ENCODE peak calls at places on chromosomes 3 and 15, in five cellular contexts. One of them, this sample, is unnamed.
A peak's percentile ranks its signal among the peaks of the same experiment; 100 is the strongest.

GRCh38 chr15:101044625-101045235 is 125.6 kb downstream of the LRRK1 start:
- DNase-seq in heart left ventricle: no peak
- DNase-seq in SK-MEL-5: no peak
- DNase-seq in NCI-H774: no peak
- DNase-seq in activated CD4-positive, CD25-positive, alpha-beta regulatory T cell treated with anti-CD3 and anti-CD28 coated beads, Interleukin-2, amount 50 U/mL, for 72 hours: no peak
- DNase-seq in this sample: no peak

GRCh38 chr3:143441772-143442171 is 322.2 kb downstream of the CHST2 start:
- DNase-seq in SK-MEL-5: no peak
- DNase-seq in NCI-H774: no peak
- DNase-seq in activated CD4-positive, CD25-positive, alpha-beta regulatory T cell treated with anti-CD3 and anti-CD28 coated beads, Interleukin-2, amount 50 U/mL, for 72 hours: no peak
- DNase-seq in heart left ventricle: no peak
- DNase-seq in this sample: no peak

GRCh38 chr15:70032509-70032908 is 65.2 kb downstream of the TLE3 start:
- DNase-seq in NCI-H774: no peak
- DNase-seq in heart left ventricle: no peak
- DNase-seq in activated CD4-positive, CD25-positive, alpha-beta regulatory T cell treated with anti-CD3 and anti-CD28 coated beads, Interleukin-2, amount 50 U/mL, for 72 hours: no peak
- DNase-seq in SK-MEL-5: no peak
- DNase-seq in this sample: no peak

GRCh38 chr3:169846458-169847193 is 23.1 kb downstream of the LRRC31 start:
- DNase-seq in SK-MEL-5: no peak
- DNase-seq in activated CD4-positive, CD25-positive, alpha-beta regulatory T cell treated with anti-CD3 and anti-CD28 coated beads, Interleukin-2, amount 50 U/mL, for 72 hours: no peak
- DNase-seq in NCI-H774: no peak
- DNase-seq in heart left ventricle: no peak
- DNase-seq in this sample: no peak

GRCh38 chr3:94440767-94441493 is 378.1 kb downstream of the NSUN3 start:
- DNase-seq in heart left ventricle: no peak
- DNase-seq in activated CD4-positive, CD25-positive, alpha-beta regulatory T cell treated with anti-CD3 and anti-CD28 coated beads, Interleukin-2, amount 50 U/mL, for 72 hours: no peak
- DNase-seq in SK-MEL-5: no peak
- DNase-seq in NCI-H774: no peak
- DNase-seq in this sample: no peak

GRCh38 chr3:21331321-21331720 is 419.7 kb downstream of the ZNF385D start:
- DNase-seq in heart left ventricle: no peak
- DNase-seq in NCI-H774: no peak
- DNase-seq in SK-MEL-5: no peak
- DNase-seq in activated CD4-positive, CD25-positive, alpha-beta regulatory T cell treated with anti-CD3 and anti-CD28 coated beads, Interleukin-2, amount 50 U/mL, for 72 hours: no peak
- DNase-seq in this sample: no peak

GRCh38 chr3:10768995-10769394 is 47.0 kb upstream of the SLC6A11 start:
- DNase-seq in SK-MEL-5: no peak
- DNase-seq in activated CD4-positive, CD25-positive, alpha-beta regulatory T cell treated with anti-CD3 and anti-CD28 coated beads, Interleukin-2, amount 50 U/mL, for 72 hours: no peak
- DNase-seq in NCI-H774: no peak
- DNase-seq in heart left ventricle: no peak
- DNase-seq in this sample: no peak

GRCh38 chr3:158165730-158166129 is 55.8 kb downstream of the RSRC1 start:
- DNase-seq in activated CD4-positive, CD25-positive, alpha-beta regulatory T cell treated with anti-CD3 and anti-CD28 coated beads, Interleukin-2, amount 50 U/mL, for 72 hours: no peak
- DNase-seq in heart left ventricle: no peak
- DNase-seq in NCI-H774: no peak
- DNase-seq in SK-MEL-5: no peak
- DNase-seq in this sample: no peak

GRCh38 chr3:123685780-123686179 is 100.9 kb upstream of the HACD2 start:
- DNase-seq in NCI-H774: no peak
- DNase-seq in activated CD4-positive, CD25-positive, alpha-beta regulatory T cell treated with anti-CD3 and anti-CD28 coated beads, Interleukin-2, amount 50 U/mL, for 72 hours: no peak
- DNase-seq in SK-MEL-5: no peak
- DNase-seq in heart left ventricle: no peak
- DNase-seq in this sample: no peak

GRCh38 chr15:63134245-63134644 is 12.6 kb downstream of the LACTB start:
- DNase-seq in SK-MEL-5: no peak
- DNase-seq in activated CD4-positive, CD25-positive, alpha-beta regulatory T cell treated with anti-CD3 and anti-CD28 coated beads, Interleukin-2, amount 50 U/mL, for 72 hours: no peak
- DNase-seq in NCI-H774: no peak
- DNase-seq in heart left ventricle: no peak
- DNase-seq in this sample: no peak

GRCh38 chr3:170350515-170351413 is 6.8 kb upstream of the SKIL start:
- DNase-seq in NCI-H774: no peak
- DNase-seq in SK-MEL-5: no peak
- DNase-seq in heart left ventricle: no peak
- DNase-seq in activated CD4-positive, CD25-positive, alpha-beta regulatory T cell treated with anti-CD3 and anti-CD28 coated beads, Interleukin-2, amount 50 U/mL, for 72 hours: no peak
- DNase-seq in this sample: no peak

GRCh38 chr3:43907508-43907858 is 216.7 kb downstream of the ABHD5 start:
- DNase-seq in SK-MEL-5: no peak
- DNase-seq in activated CD4-positive, CD25-positive, alpha-beta regulatory T cell treated with anti-CD3 and anti-CD28 coated beads, Interleukin-2, amount 50 U/mL, for 72 hours: no peak
- DNase-seq in heart left ventricle: no peak
- DNase-seq in NCI-H774: no peak
- DNase-seq in this sample: no peak

GRCh38 chr3:128709506-128710210 is 16.3 kb upstream of the RAB7A start:
- DNase-seq in activated CD4-positive, CD25-positive, alpha-beta regulatory T cell treated with anti-CD3 and anti-CD28 coated beads, Interleukin-2, amount 50 U/mL, for 72 hours: no peak
- DNase-seq in NCI-H774: no peak
- DNase-seq in SK-MEL-5: no peak
- DNase-seq in heart left ventricle: no peak
- DNase-seq in this sample: no peak

GRCh38 chr3:13301295-13301987 is 118.7 kb downstream of the NUP210 start:
- DNase-seq in activated CD4-positive, CD25-positive, alpha-beta regulatory T cell treated with anti-CD3 and anti-CD28 coated beads, Interleukin-2, amount 50 U/mL, for 72 hours: no peak
- DNase-seq in NCI-H774: no peak
- DNase-seq in SK-MEL-5: peak; percentile 17
- DNase-seq in heart left ventricle: no peak
- DNase-seq in this sample: peak; percentile 41

GRCh38 chr3:65130782-65131181 is 443.0 kb upstream of the ADAMTS9 start:
- DNase-seq in heart left ventricle: no peak
- DNase-seq in SK-MEL-5: no peak
- DNase-seq in NCI-H774: no peak
- DNase-seq in activated CD4-positive, CD25-positive, alpha-beta regulatory T cell treated with anti-CD3 and anti-CD28 coated beads, Interleukin-2, amount 50 U/mL, for 72 hours: no peak
- DNase-seq in this sample: no peak

GRCh38 chr3:120907659-120908029 is 361 bp upstream of the STXBP5L start:
- DNase-seq in activated CD4-positive, CD25-positive, alpha-beta regulatory T cell treated with anti-CD3 and anti-CD28 coated beads, Interleukin-2, amount 50 U/mL, for 72 hours: no peak
- DNase-seq in SK-MEL-5: no peak
- DNase-seq in heart left ventricle: no peak
- DNase-seq in NCI-H774: no peak
- DNase-seq in this sample: no peak